ENCODE peak calls at places on chromosomes 5 and 9, in four cellular contexts. One of them, this sample, is unnamed.

GRCh38 chr5:128965011-128965637 is at the start of gene SLC27A6:
- DNase-seq in SK-N-SH: peak
- DNase-seq in K562: peak
- DNase-seq in GM12878: no peak
- DNase-seq in this sample: no peak

GRCh38 chr5:53922508-53923498 is 362.4 kb downstream of the NDUFS4 start:
- DNase-seq in SK-N-SH: no peak
- DNase-seq in K562: no peak
- DNase-seq in GM12878: no peak
- DNase-seq in this sample: no peak

GRCh38 chr5:92353107-92354030 is 970.3 kb upstream of the ARRDC3 start:
- DNase-seq in SK-N-SH: no peak
- DNase-seq in K562: no peak
- DNase-seq in GM12878: no peak
- DNase-seq in this sample: peak

GRCh38 chr5:33801292-33801691 is 90.5 kb downstream of the ADAMTS12 start:
- DNase-seq in SK-N-SH: no peak
- DNase-seq in K562: no peak
- DNase-seq in GM12878: no peak
- DNase-seq in this sample: no peak

GRCh38 chr9:86298873-86299272 is 16.5 kb upstream of the ISCA1 start:
- DNase-seq in SK-N-SH: no peak
- DNase-seq in K562: no peak
- DNase-seq in GM12878: no peak
- DNase-seq in this sample: no peak

GRCh38 chr5:83093692-83094091 is 16.3 kb downstream of the XRCC4 start:
- DNase-seq in SK-N-SH: no peak
- DNase-seq in K562: no peak
- DNase-seq in GM12878: no peak
- DNase-seq in this sample: no peak

GRCh38 chr5:93076566-93076965 is 504.5 kb downstream of the NR2F1-AS1 start:
- DNase-seq in SK-N-SH: no peak
- DNase-seq in K562: no peak
- DNase-seq in GM12878: no peak
- DNase-seq in this sample: no peak

GRCh38 chr9:112705773-112706427 is 12.0 kb downstream of the INIP start:
- DNase-seq in SK-N-SH: peak
- DNase-seq in K562: no peak
- DNase-seq in GM12878: no peak
- DNase-seq in this sample: peak

GRCh38 chr5:14008819-14009311 is 64.4 kb upstream of the DNAH5 start:
- DNase-seq in SK-N-SH: no peak
- DNase-seq in K562: no peak
- DNase-seq in GM12878: no peak
- DNase-seq in this sample: peak

DNA sequence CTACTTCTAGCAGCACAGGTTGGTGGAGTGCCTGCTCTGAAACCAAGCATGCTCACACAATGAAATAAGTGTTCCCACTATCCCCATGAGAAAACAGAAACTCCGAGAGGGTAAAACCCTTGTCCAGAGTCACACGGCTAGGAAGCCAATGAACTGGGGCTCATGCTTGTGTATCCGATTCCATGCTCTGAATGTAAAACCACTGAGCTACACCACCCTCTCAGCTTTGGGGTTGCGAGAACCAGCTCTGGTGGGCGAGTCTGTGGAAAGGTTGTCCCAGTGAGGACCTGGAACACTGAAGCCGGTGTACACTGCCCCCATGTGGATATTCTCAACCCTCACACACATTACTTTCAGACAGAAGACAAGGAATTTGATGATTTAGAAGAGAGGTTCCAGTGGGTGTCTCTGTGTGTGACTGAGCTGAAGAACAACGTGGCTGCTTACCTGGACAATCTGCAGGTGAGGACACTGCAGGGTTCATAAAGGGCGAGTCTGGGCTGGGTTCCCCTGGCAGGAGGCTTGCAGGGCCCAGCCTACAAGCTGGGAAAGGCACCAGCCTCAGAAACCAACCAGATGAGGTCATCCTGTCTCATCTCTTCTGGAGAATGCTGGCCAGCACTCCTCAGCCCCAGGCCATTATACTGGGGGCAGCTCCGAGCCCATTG is 37.4 kb downstream of the ARHGEF37 start:
- DNase-seq in SK-N-SH: peak
- DNase-seq in K562: peak
- DNase-seq in GM12878: peak
- DNase-seq in this sample: peak
- TF ChIP-seq MXI1 in SK-N-SH: no peak
- TF ChIP-seq MXI1 in K562: no peak
- TF ChIP-seq MXI1 in GM12878: no peak
- TF ChIP-seq MXI1 in this sample: no peak

GRCh38 chr5:158207733-158208132 is 348.8 kb upstream of the CLINT1 start:
- DNase-seq in SK-N-SH: no peak
- DNase-seq in K562: no peak
- DNase-seq in GM12878: no peak
- DNase-seq in this sample: no peak
- TF ChIP-seq EP300 in SK-N-SH: no peak
- TF ChIP-seq EP300 in K562: no peak
- TF ChIP-seq EP300 in GM12878: no peak
- TF ChIP-seq EP300 in this sample: no peak

GRCh38 chr5:117680421-117680820 is 1105.8 kb upstream of the SEMA6A start:
- DNase-seq in SK-N-SH: no peak
- DNase-seq in K562: no peak
- DNase-seq in GM12878: no peak
- DNase-seq in this sample: no peak
- TF ChIP-seq MXI1 in SK-N-SH: no peak
- TF ChIP-seq MXI1 in K562: no peak
- TF ChIP-seq MXI1 in GM12878: no peak
- TF ChIP-seq MXI1 in this sample: no peak

GRCh38 chr5:43769576-43770352 is 166.8 kb downstream of the NNT start:
- DNase-seq in SK-N-SH: no peak
- DNase-seq in K562: no peak
- DNase-seq in GM12878: no peak
- DNase-seq in this sample: no peak
- TF ChIP-seq EP300 in SK-N-SH: no peak
- TF ChIP-seq EP300 in K562: no peak
- TF ChIP-seq EP300 in GM12878: no peak
- TF ChIP-seq EP300 in this sample: no peak

This sample was measured in HepG2.